ENCODE peak calls at places on chromosome 2, in nine cellular contexts. D is left lung, Q is A673, N is fibroblast of lung, R is AG09309, K is lower lobe of right lung, L is neural crest cell, W is cardiac muscle cell, I is neural progenitor cell. F is an unnamed sample.
A peak's percentile ranks its signal among the peaks of the same experiment; 100 is the strongest.

GRCh38 chr2:82027901-82028570 is 1723.5 kb upstream of the LRRTM1 start:
- DNase-seq in I (no peak), L (no peak), K (no peak), N (no peak), R (no peak), W (no peak), D (no peak), Q (no peak), F (no peak)

GRCh38 chr2:20304411-20304810 is 46.2 kb downstream of the PUM2 start:
- DNase-seq in W (no peak), K (no peak), R (no peak), N (peak; percentile 77), L (no peak), Q (peak; percentile 54), I (no peak), D (no peak), F (no peak)

GRCh38 chr2:3154146-3154545 is 223.5 kb downstream of the EIPR1 start:
- DNase-seq in N (no peak), Q (no peak), L (no peak), R (no peak), I (no peak), W (no peak), K (no peak), D (no peak), F (no peak)

GRCh38 chr2:120736955-120737801 is 1.5 kb downstream of the GLI2 start:
- DNase-seq in K (no peak), I (peak; percentile 94), W (peak; percentile 83), L (peak; percentile 26), Q (peak; percentile 93), R (peak; percentile 52), D (no peak), N (peak; percentile 87), F (peak; percentile 7)

GRCh38 chr2:138274421-138275291 is 226.9 kb upstream of the SPOPL start:
- DNase-seq in Q (no peak), L (no peak), N (peak; percentile 40), R (no peak), I (no peak), K (no peak), W (no peak), D (no peak), F (no peak)

GRCh38 chr2:75592028-75592427 is 31.3 kb upstream of the EVA1A start:
- DNase-seq in R (peak; percentile 74), K (no peak), N (peak; percentile 26), W (no peak), L (no peak), I (no peak), D (no peak), Q (peak; percentile 56), F (no peak)

GRCh38 chr2:240933966-240934700 is 28.0 kb downstream of the CROCC2 start:
- DNase-seq in L (no peak), I (no peak), W (no peak), R (no peak), Q (no peak), D (peak; percentile 60), N (no peak), K (peak; percentile 39), F (no peak)

GRCh38 chr2:133819906-133820305 is 251.6 kb upstream of the NCKAP5 start:
- DNase-seq in K (no peak), N (no peak), Q (peak; percentile 37), R (no peak), I (no peak), L (no peak), D (no peak), W (no peak), F (no peak)

GRCh38 chr2:69082430-69082997 is 69.5 kb downstream of the ANTXR1 start:
- DNase-seq in I (no peak), N (peak; percentile 85), K (peak; percentile 57), R (peak; percentile 53), W (no peak), Q (peak; percentile 89), D (no peak), L (no peak), F (no peak)

GRCh38 chr2:205462681-205463345 is 219.5 kb upstream of the NRP2 start:
- DNase-seq in R (no peak), N (no peak), K (no peak), D (no peak), Q (no peak), W (no peak), I (no peak), L (no peak), F (no peak)

GRCh38 chr2:64262068-64262467 is 117.8 kb upstream of the PELI1 start:
- DNase-seq in W (no peak), N (peak; percentile 23), Q (no peak), K (no peak), D (no peak), I (no peak), L (no peak), R (no peak), F (no peak)

GRCh38 chr2:232843860-232844259 is 26.2 kb upstream of the SNORC start:
- DNase-seq in N (no peak), L (no peak), I (no peak), D (no peak), R (no peak), Q (no peak), W (peak; percentile 71), K (no peak), F (no peak)
- TF ChIP-seq CTCF in N (no peak), L (peak; percentile 37), I (peak; percentile 29), D (no peak), R (peak; percentile 21), Q (peak; percentile 23), W (peak; percentile 5), K (no peak), F (no peak)

GRCh38 chr2:162887902-162888301 is 49.3 kb upstream of the KCNH7 start:
- DNase-seq in R (no peak), W (no peak), I (no peak), D (no peak), N (no peak), K (no peak), Q (no peak), L (no peak), F (no peak)

GRCh38 chr2:162887087-162887486 is 48.5 kb upstream of the KCNH7 start:
- DNase-seq in I (no peak), Q (no peak), W (no peak), N (no peak), D (no peak), L (no peak), K (no peak), R (no peak), F (no peak)

GRCh38 chr2:162888641-162889040 is 50.1 kb upstream of the KCNH7 start:
- DNase-seq in N (no peak), K (no peak), R (no peak), I (no peak), W (peak; percentile 1), D (no peak), L (no peak), Q (peak; percentile 23), F (no peak)

GRCh38 chr2:162885281-162886070 is 46.9 kb upstream of the KCNH7 start:
- DNase-seq in W (no peak), R (no peak), N (no peak), L (no peak), I (no peak), K (no peak), D (no peak), Q (no peak), F (no peak)

DNA sequence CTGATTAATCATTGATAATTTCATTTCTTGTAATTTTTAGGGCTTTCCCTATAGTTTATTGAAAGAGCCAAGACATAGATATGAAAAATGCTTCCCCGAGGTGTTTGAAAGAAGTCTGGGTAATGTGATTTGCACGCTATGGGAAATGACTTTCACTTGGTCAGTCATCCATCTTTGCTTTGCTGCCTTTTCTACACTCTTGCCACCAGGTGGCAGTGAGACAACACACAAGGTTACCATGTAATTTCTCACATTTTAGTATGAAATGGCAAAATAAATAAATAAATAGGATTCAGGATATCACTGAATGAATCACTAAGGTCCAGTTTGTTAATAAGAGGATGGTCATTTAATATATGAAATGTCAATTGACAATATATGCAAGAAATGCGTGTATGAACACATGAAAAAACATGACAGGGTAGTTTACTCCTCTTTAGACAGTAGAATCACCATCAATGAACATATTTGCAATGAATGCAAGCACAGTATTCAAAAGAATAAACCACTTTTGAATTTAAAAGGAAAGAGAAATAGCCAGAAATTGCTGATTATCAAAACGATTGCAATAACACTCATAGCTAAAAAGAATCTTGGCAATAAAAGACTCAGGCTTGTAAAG is 52.2 kb upstream of the KCNH7 start:
- DNase-seq in L (peak; percentile 29), K (no peak), R (peak; percentile 13), W (peak; percentile 74), D (no peak), I (peak; percentile 73), N (peak; percentile 37), Q (peak; percentile 82), F (no peak)
- TF ChIP-seq CTCF in L (peak; percentile 86), K (peak; percentile 65), R (peak; percentile 70), W (peak; percentile 76), D (peak; percentile 62), I (peak; percentile 98), N (peak; percentile 59), Q (peak; percentile 89), F (peak; percentile 90)

DNA sequence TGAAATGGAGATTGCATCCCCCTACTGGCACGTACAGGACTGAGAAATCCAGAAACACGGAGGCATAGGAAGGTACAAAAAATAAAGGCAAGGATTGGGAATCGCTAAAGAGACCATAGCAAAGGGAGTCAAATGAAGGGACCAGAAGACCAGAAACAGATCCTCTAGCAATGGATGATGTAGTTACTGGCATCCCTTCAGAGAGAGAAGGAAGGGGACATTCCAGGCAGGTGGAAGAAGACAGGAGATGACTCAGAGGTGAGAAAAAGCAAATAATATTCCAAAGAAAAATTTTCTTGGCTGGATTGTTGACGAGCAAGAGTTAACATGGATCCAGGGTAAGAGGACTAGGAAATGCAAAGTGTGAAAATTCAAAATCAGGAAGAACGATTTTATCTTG is 78.4 kb upstream of the FZD7 start:
- DNase-seq in Q (no peak), I (no peak), N (no peak), K (no peak), L (no peak), W (no peak), R (no peak), D (no peak), F (no peak)
- TF ChIP-seq CTCF in Q (no peak), I (no peak), N (no peak), K (no peak), L (no peak), W (no peak), R (no peak), D (no peak), F (no peak)

GRCh38 chr2:29329899-29330298 is 214.7 kb downstream of the CLIP4 start:
- DNase-seq in D (no peak), N (no peak), W (no peak), I (no peak), K (no peak), R (no peak), L (no peak), Q (no peak), F (no peak)
- TF ChIP-seq CTCF in D (no peak), N (peak; percentile 6), W (peak; percentile 20), I (peak; percentile 28), K (peak; percentile 22), R (peak; percentile 18), L (peak; percentile 26), Q (peak; percentile 46), F (peak; percentile 19)

GRCh38 chr2:50606860-50607259 is 425.1 kb downstream of the NRXN1 start:
- DNase-seq in N (peak; percentile 6), L (no peak), I (no peak), R (no peak), D (no peak), W (no peak), Q (no peak), K (no peak), F (no peak)
- TF ChIP-seq CTCF in N (peak; percentile 34), L (no peak), I (peak; percentile 36), R (no peak), D (no peak), W (peak; percentile 7), Q (no peak), K (no peak), F (peak; percentile 24)